ENCODE peak calls at places on chromosomes 7 and 10, in seven cellular contexts. C, F, W, P, D, Q and K are unnamed samples.

GRCh38 chr7:85522070-85522469 is 335.2 kb upstream of the SEMA3D start:
- DNase-seq in P (no peak), W (no peak), Q (no peak), C (no peak), D (no peak), F (no peak), K (no peak)

GRCh38 chr7:151837285-151838042 is 39.5 kb downstream of the PRKAG2 start:
- DNase-seq in C (no peak), W (no peak), D (no peak), F (peak), Q (no peak), P (no peak), K (no peak)

GRCh38 chr7:87498893-87499292 is 23.4 kb upstream of the ABCB4 start:
- DNase-seq in Q (peak), C (no peak), D (no peak), P (no peak), F (no peak), W (no peak), K (no peak)

GRCh38 chr10:96043157-96043894 is at the start of gene CCNJ:
- DNase-seq in F (peak), W (peak), P (peak), C (peak), D (peak), Q (peak), K (peak)

GRCh38 chr7:134140889-134141867 is 14.0 kb downstream of the LRGUK start:
- DNase-seq in P (no peak), C (peak), W (peak), D (peak), F (peak), Q (peak), K (peak)

GRCh38 chr10:115056186-115056585 is 37.0 kb upstream of the ATRNL1 start:
- DNase-seq in Q (no peak), C (no peak), F (no peak), P (no peak), D (no peak), W (no peak), K (no peak)

GRCh38 chr10:15504101-15504840 is 133.2 kb upstream of the FAM171A1 start:
- DNase-seq in D (no peak), F (no peak), Q (no peak), W (no peak), C (no peak), P (no peak), K (no peak)

GRCh38 chr7:147022056-147022455 is 905.5 kb downstream of the CNTNAP2 start:
- DNase-seq in C (no peak), D (no peak), P (no peak), W (no peak), F (no peak), Q (no peak), K (no peak)

GRCh38 chr10:45425628-45426563 is 51.9 kb downstream of the ALOX5 start:
- DNase-seq in W (no peak), F (no peak), P (no peak), Q (no peak), D (no peak), C (no peak), K (peak)

GRCh38 chr7:75866497-75867389 is 12.1 kb upstream of the RHBDD2 start:
- DNase-seq in W (no peak), F (peak), D (peak), Q (no peak), C (peak), P (no peak), K (peak)

GRCh38 chr10:91022924-91023707 is 102.2 kb upstream of the ANKRD1 start:
- DNase-seq in F (no peak), Q (no peak), W (no peak), D (no peak), P (no peak), C (peak), K (no peak)

GRCh38 chr10:101682172-101682825 is 12.7 kb downstream of the FBXW4 start:
- DNase-seq in W (no peak), F (no peak), D (no peak), P (no peak), Q (no peak), C (no peak), K (peak)

GRCh38 chr7:51314726-51315125 is 1.9 kb downstream of the COBL start:
- DNase-seq in C (peak), Q (no peak), W (no peak), P (no peak), F (no peak), D (no peak), K (no peak)

GRCh38 chr10:64571053-64571452 is 1049.9 kb downstream of the REEP3 start:
- DNase-seq in C (no peak), P (no peak), D (no peak), F (no peak), W (no peak), Q (no peak), K (no peak)

GRCh38 chr10:23314835-23315239 is 29.8 kb downstream of the C10orf67 start:
- DNase-seq in F (no peak), P (no peak), C (no peak), W (peak), D (no peak), Q (peak), K (peak)

GRCh38 chr7:155972247-155972646 is 160.0 kb upstream of the SHH start:
- DNase-seq in D (no peak), Q (no peak), F (no peak), C (no peak), W (no peak), P (no peak), K (no peak)

GRCh38 chr7:71637578-71637977 is 505.6 kb downstream of the GALNT17 start:
- DNase-seq in C (no peak), Q (no peak), P (no peak), D (no peak), W (no peak), F (no peak), K (no peak)

GRCh38 chr7:39688611-39689485 is 65.5 kb downstream of the RALA start:
- DNase-seq in F (no peak), Q (no peak), C (no peak), W (no peak), D (no peak), P (no peak), K (peak)

GRCh38 chr10:99850041-99850766 is 67.8 kb downstream of the ABCC2 start:
- DNase-seq in P (no peak), Q (no peak), F (no peak), C (no peak), W (no peak), D (no peak), K (no peak)

GRCh38 chr10:28291881-28292297 is 11.0 kb downstream of the MPP7 start:
- DNase-seq in F (no peak), D (no peak), P (no peak), W (no peak), C (no peak), Q (no peak), K (no peak)

GRCh38 chr10:60089095-60089494 is 182.7 kb upstream of the CCDC6 start:
- DNase-seq in C (no peak), Q (no peak), F (no peak), P (no peak), W (no peak), D (no peak), K (peak)

GRCh38 chr7:50693475-50693874 is 89.2 kb downstream of the GRB10 start:
- DNase-seq in F (no peak), D (no peak), Q (no peak), C (no peak), P (no peak), W (no peak), K (peak)

GRCh38 chr7:150388306-150388705 is 9.2 kb downstream of the ZNF775 start:
- DNase-seq in Q (no peak), W (no peak), D (no peak), P (no peak), C (no peak), F (no peak), K (no peak)

GRCh38 chr10:2477154-2477553 is 590.2 kb upstream of the PFKP start:
- DNase-seq in W (no peak), Q (no peak), C (no peak), D (no peak), F (no peak), P (no peak), K (no peak)

GRCh38 chr10:110634527-110635209 is 9.5 kb upstream of the RBM20 start:
- DNase-seq in P (no peak), W (no peak), C (peak), F (no peak), Q (no peak), D (no peak), K (no peak)

GRCh38 chr7:47391726-47392125 is 190.2 kb downstream of the TNS3 start:
- DNase-seq in W (no peak), F (no peak), C (peak), Q (no peak), D (no peak), P (no peak), K (no peak)

GRCh38 chr10:60820093-60820769 is 42.0 kb downstream of the CDK1 start:
- DNase-seq in P (no peak), C (no peak), F (no peak), Q (no peak), W (no peak), D (no peak), K (peak)

GRCh38 chr10:11849908-11850307 is 26.8 kb downstream of the PROSER2 start:
- DNase-seq in C (no peak), F (peak), Q (no peak), D (no peak), W (no peak), P (no peak), K (no peak)

GRCh38 chr7:100546129-100546867 is 7.3 kb downstream of the AGFG2 start:
- DNase-seq in F (no peak), D (no peak), W (no peak), Q (no peak), P (no peak), C (no peak), K (peak)

GRCh38 chr10:32538256-32538655 is 92.3 kb downstream of the CCDC7 start:
- DNase-seq in Q (no peak), F (no peak), P (no peak), C (no peak), D (no peak), W (no peak), K (no peak)

GRCh38 chr7:19368540-19368939 is 223.3 kb upstream of the FERD3L start:
- DNase-seq in D (no peak), F (no peak), Q (no peak), C (no peak), W (no peak), P (no peak), K (no peak)

GRCh38 chr7:158815046-158815445 is 14.3 kb downstream of the ESYT2 start:
- DNase-seq in D (no peak), P (no peak), F (no peak), W (no peak), C (no peak), Q (no peak), K (no peak)

GRCh38 chr7:2116903-2117680 is 115.7 kb downstream of the MAD1L1 start:
- DNase-seq in D (peak), F (no peak), P (no peak), C (peak), W (no peak), Q (no peak), K (peak)

GRCh38 chr10:7159517-7159916 is 251.3 kb downstream of the SFMBT2 start:
- DNase-seq in Q (no peak), C (no peak), D (no peak), F (no peak), W (no peak), P (no peak), K (no peak)

GRCh38 chr7:94972296-94972695 is 64.9 kb downstream of the PPP1R9A start:
- DNase-seq in W (no peak), D (no peak), P (no peak), F (no peak), Q (no peak), C (no peak), K (peak)

GRCh38 chr7:147510913-147511312 is 1079.7 kb upstream of the C7orf33 start:
- DNase-seq in Q (no peak), P (no peak), W (no peak), D (no peak), C (no peak), F (no peak), K (no peak)

GRCh38 chr7:151738925-151739324 is 138.0 kb downstream of the PRKAG2 start:
- DNase-seq in D (no peak), F (no peak), Q (no peak), P (no peak), C (no peak), W (no peak), K (no peak)

DNA sequence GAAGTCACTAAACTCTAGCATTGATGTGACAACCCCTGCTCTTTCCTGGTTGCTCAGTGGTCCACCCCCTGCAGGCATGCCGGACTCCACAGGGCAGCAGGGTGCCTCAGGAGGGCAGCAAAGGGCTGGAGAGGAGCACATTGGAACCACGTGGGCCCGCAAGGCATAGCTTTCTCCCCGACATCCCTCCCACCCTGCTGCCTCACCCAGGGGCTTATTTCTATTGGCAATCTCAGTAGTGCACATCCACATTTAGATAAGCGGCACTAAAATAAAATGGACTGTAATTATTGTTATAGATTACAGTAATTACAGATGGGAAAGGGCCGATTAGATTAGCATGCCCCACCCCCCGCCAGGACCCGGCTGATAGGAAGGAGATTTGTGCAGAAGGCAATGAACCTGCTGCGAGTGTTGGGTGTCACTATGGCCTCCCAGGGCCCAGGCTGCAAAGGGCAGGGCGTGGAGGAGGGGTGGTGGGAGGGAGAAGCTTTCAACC is 580.1 kb downstream of the GRID1 start:
- DNase-seq in W (no peak), F (no peak), P (no peak), C (no peak), Q (no peak), D (no peak), K (no peak)
- TF ChIP-seq CTCF in W (no peak), F (no peak), P (no peak), C (no peak), Q (no peak), D (no peak), K (no peak)

GRCh38 chr7:127514499-127514898 is 70.9 kb downstream of the GCC1 start:
- DNase-seq in P (no peak), C (no peak), W (no peak), D (no peak), Q (no peak), F (no peak), K (peak)
- TF ChIP-seq CTCF in P (no peak), C (no peak), W (no peak), D (no peak), Q (peak), F (peak), K (no peak)

GRCh38 chr7:27166475-27167169 is 1.3 kb upstream of the HOXA9 start:
- DNase-seq in C (no peak), W (no peak), P (no peak), Q (no peak), D (peak), F (peak), K (no peak)
- TF ChIP-seq CTCF in C (no peak), W (no peak), P (no peak), Q (no peak), D (no peak), F (no peak), K (no peak)

GRCh38 chr10:86191166-86191565 is 175.4 kb downstream of the GRID1 start:
- DNase-seq in Q (no peak), D (peak), P (peak), W (no peak), C (no peak), F (no peak), K (no peak)

GRCh38 chr10:86188326-86188725 is 178.3 kb downstream of the GRID1 start:
- DNase-seq in W (no peak), C (no peak), F (no peak), Q (no peak), P (peak), D (peak), K (no peak)

GRCh38 chr10:86188796-86189558 is 177.6 kb downstream of the GRID1 start:
- DNase-seq in Q (peak), P (peak), C (no peak), W (no peak), F (no peak), D (peak), K (no peak)

GRCh38 chr10:86190291-86190690 is 176.3 kb downstream of the GRID1 start:
- DNase-seq in F (no peak), W (no peak), D (peak), C (no peak), Q (peak), P (peak), K (no peak)

GRCh38 chr10:86189891-86190290 is 176.7 kb downstream of the GRID1 start:
- DNase-seq in W (no peak), C (no peak), Q (peak), P (peak), D (no peak), F (no peak), K (no peak)
- TF ChIP-seq CTCF in W (no peak), C (no peak), Q (no peak), P (no peak), D (no peak), F (no peak), K (no peak)

GRCh38 chr7:959271-959670 is 4.8 kb upstream of the ADAP1 start:
- DNase-seq in Q (no peak), P (no peak), F (peak), C (peak), D (no peak), W (no peak), K (no peak)

GRCh38 chr7:960269-960871 is 5.9 kb upstream of the ADAP1 start:
- DNase-seq in F (peak), C (peak), D (no peak), P (no peak), W (no peak), Q (no peak), K (no peak)

GRCh38 chr7:957418-958220 is 3.1 kb upstream of the ADAP1 start:
- DNase-seq in C (peak), W (no peak), D (no peak), F (peak), P (no peak), Q (peak), K (no peak)

GRCh38 chr7:956031-956430 is 1.6 kb upstream of the ADAP1 start:
- DNase-seq in F (peak), P (no peak), W (no peak), D (no peak), C (peak), Q (no peak), K (no peak)

GRCh38 chr7:958221-959200 is 4.0 kb upstream of the ADAP1 start:
- DNase-seq in F (peak), C (peak), D (no peak), W (no peak), P (no peak), Q (peak), K (no peak)
- TF ChIP-seq CTCF in F (no peak), C (no peak), D (no peak), W (no peak), P (no peak), Q (no peak), K (no peak)

DNA sequence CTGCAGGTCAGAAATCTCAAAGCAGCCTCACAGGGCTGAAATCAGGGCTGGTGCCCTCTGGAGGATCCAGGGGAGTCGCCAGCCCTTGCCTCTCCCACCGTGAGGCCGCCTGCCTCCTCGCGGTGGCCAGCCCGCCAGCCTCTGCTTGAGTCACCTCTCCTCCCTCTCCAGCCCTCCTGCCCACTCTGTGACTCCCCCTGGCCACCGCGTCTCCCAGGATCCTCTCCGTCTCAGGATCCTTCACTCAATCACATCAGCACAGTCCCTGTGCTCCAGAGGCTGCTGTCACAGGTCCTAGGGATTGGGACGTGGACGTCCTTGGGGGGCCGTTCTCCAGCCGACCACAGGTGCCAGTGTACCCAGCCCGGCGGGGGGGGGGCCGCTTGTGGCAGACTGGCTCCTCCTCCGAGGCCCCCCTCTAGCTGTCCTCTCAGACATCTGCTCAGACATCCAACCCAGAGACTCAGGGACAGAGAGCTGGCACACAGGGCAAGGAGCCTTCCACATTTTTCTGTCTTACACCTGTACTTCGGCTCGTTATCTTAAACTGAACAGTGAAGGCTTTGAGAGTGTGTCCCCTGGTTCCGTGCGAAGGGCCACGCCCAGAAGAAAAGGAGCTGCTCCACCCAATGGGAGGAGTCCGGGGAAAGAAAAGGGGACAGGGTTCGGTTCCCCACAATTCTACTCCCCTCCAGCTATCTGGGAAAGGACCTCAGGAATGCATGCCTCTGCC is 9.4 kb upstream of the PPP2R2D start:
- DNase-seq in D (no peak), P (no peak), F (no peak), Q (no peak), C (no peak), W (no peak), K (no peak)
- TF ChIP-seq CTCF in D (no peak), P (no peak), F (no peak), Q (no peak), C (no peak), W (no peak), K (peak)

DNA sequence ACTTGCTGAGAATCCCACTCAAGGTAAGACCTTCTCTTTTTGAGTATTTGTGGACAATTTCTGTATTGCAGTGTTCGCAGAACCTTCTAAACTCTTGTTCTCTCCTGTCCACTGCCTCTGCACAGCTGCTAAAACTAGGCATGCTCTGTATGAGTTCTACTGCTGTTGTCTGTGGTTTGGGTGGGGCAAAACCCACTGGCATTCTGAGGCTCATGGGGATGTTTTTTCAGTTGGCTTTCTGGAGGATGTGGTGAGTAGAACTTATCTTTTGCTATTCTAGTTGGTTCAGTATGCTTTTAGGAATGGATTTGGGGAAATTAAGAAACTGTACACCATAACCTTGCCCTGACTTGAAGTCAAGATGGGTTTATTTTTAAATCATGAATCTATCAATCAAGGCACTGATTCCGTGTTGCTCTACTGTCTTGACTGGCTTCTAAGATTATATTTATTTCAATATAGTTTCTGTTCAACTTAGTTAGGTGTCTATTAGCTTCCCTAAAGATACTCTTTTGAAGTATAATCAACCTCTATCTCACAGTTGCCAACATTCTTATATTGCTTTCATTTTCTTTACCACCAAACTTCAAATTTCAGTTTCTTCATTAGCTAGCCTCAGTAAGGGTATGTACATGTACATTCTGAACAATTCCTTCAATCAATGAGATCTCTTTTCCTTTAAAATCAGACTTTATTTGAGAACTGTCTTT is 25.0 kb upstream of the C1GALT1 start:
- DNase-seq in D (no peak), C (no peak), F (no peak), Q (peak), P (no peak), W (no peak), K (no peak)
- TF ChIP-seq CTCF in D (no peak), C (no peak), F (no peak), Q (no peak), P (no peak), W (no peak), K (no peak)

GRCh38 chr7:66016131-66016461 is 34.1 kb upstream of the GUSB start:
- DNase-seq in W (no peak), P (no peak), F (no peak), D (no peak), Q (no peak), C (no peak), K (peak)

GRCh38 chr7:66015440-66016130 is 33.6 kb upstream of the GUSB start:
- DNase-seq in C (no peak), P (no peak), Q (no peak), D (no peak), F (no peak), W (no peak), K (no peak)

GRCh38 chr7:66013938-66014337 is 31.9 kb upstream of the GUSB start:
- DNase-seq in P (no peak), F (peak), C (no peak), W (no peak), Q (no peak), D (no peak), K (peak)
- TF ChIP-seq CTCF in P (no peak), F (peak), C (peak), W (no peak), Q (no peak), D (no peak), K (peak)